ENCODE peak calls at places on chromosomes 16 and 17, in five cellular contexts. E is lower lobe of right lung, M is GM06990, X is tibial artery, T is fibroblast of lung. W is an unnamed sample. For H3K27me3, the result is how much of the 10 kb centered on the place peaks cover.

GRCh38 chr17:19537116-19537515 is 3.5 kb downstream of the SLC47A1 start:
- DNase-seq in E (no peak), M (no peak), X (no peak), T (no peak), W (no peak)

GRCh38 chr16:86035906-86036305 is 136.9 kb downstream of the IRF8 start:
- DNase-seq in E (no peak), M (no peak), X (peak), T (no peak), W (no peak)

GRCh38 chr17:32755045-32755805 is 121.7 kb downstream of the MYO1D start:
- DNase-seq in E (no peak), M (peak), X (no peak), T (peak), W (peak)

GRCh38 chr16:75000481-75001081 is 1.8 kb downstream of the ZNRF1 start:
- DNase-seq in E (no peak), M (peak), X (peak), T (peak), W (no peak)

GRCh38 chr17:76993636-76994035 is 125.4 kb downstream of the MGAT5B start:
- DNase-seq in E (no peak), M (no peak), X (no peak), T (no peak), W (no peak)

GRCh38 chr16:84867696-84868095 is 47.9 kb downstream of the CRISPLD2 start:
- DNase-seq in E (no peak), M (no peak), X (no peak), T (no peak), W (no peak)

GRCh38 chr17:50397919-50398285 is 579 bp upstream of the LRRC59 start:
- DNase-seq in E (no peak), M (no peak), X (no peak), T (no peak), W (no peak)

GRCh38 chr17:58324409-58325288 is 3.9 kb downstream of the TSPOAP1 start:
- DNase-seq in E (peak), M (peak), X (no peak), T (peak), W (no peak)

GRCh38 chr17:2062571-2063183 is 7.8 kb downstream of the HIC1 start:
- DNase-seq in E (no peak), M (no peak), X (no peak), T (peak), W (no peak)

GRCh38 chr16:85126731-85127662 is 14.7 kb upstream of the CIBAR2 start:
- DNase-seq in E (no peak), M (no peak), X (no peak), T (peak), W (no peak)

GRCh38 chr17:80959330-80960036 is 32.2 kb upstream of the CHMP6 start:
- DNase-seq in E (peak), M (peak), X (peak), T (peak), W (peak)

GRCh38 chr17:14299261-14300093 is 1.4 kb upstream of the HS3ST3B1 start:
- DNase-seq in E (peak), M (no peak), X (no peak), T (peak), W (no peak)

GRCh38 chr16:82761236-82761635 is 134.5 kb downstream of the CDH13 start:
- DNase-seq in E (peak), M (no peak), X (peak), T (peak), W (no peak)

GRCh38 chr16:70750893-70751467 is 50.0 kb downstream of the VAC14 start:
- DNase-seq in E (peak), M (no peak), X (peak), T (peak), W (no peak)

GRCh38 chr16:2663553-2664521 is 18.5 kb upstream of the KCTD5 start:
- DNase-seq in E (no peak), M (no peak), X (no peak), T (peak), W (no peak)

GRCh38 chr16:55478827-55479559 is at the start of gene MMP2:
- DNase-seq in E (peak), M (no peak), X (peak), T (peak), W (no peak)

GRCh38 chr17:14919580-14920160 is 345.5 kb downstream of the PMP22 start:
- DNase-seq in E (no peak), M (no peak), X (no peak), T (no peak), W (no peak)

GRCh38 chr17:80036715-80037477 is 454 bp downstream of the CCDC40 start:
- DNase-seq in E (peak), M (no peak), X (no peak), T (peak), W (no peak)

GRCh38 chr17:42518755-42519545 is 17.1 kb upstream of the NAGLU start:
- DNase-seq in E (no peak), M (no peak), X (no peak), T (peak), W (no peak)

GRCh38 chr16:81080233-81080632 is 3.2 kb upstream of the C16orf46 start:
- DNase-seq in E (no peak), M (no peak), X (no peak), T (no peak), W (no peak)

GRCh38 chr17:79841369-79842135 is 2.3 kb upstream of the CBX4 start:
- DNase-seq in E (no peak), M (no peak), X (no peak), T (no peak), W (no peak)

GRCh38 chr17:17913695-17914332 is 58.4 kb downstream of the TOM1L2 start:
- DNase-seq in E (peak), M (no peak), X (peak), T (peak), W (peak)

GRCh38 chr17:9987779-9988585 is 82.9 kb upstream of the RCVRN start:
- DNase-seq in E (peak), M (peak), X (no peak), T (peak), W (no peak)

GRCh38 chr17:17416400-17417360 is 60.1 kb upstream of the MED9 start:
- DNase-seq in E (peak), M (no peak), X (no peak), T (peak), W (peak)

GRCh38 chr16:7013990-7014389 is 318.7 kb upstream of the RBFOX1 start:
- DNase-seq in E (no peak), M (no peak), X (no peak), T (no peak), W (no peak)

GRCh38 chr17:60513014-60513413 is 13.0 kb downstream of the APPBP2 start:
- DNase-seq in E (no peak), M (no peak), X (no peak), T (no peak), W (no peak)

GRCh38 chr17:44501866-44502265 is 1.3 kb downstream of the GPATCH8 start:
- DNase-seq in E (no peak), M (no peak), X (no peak), T (peak), W (no peak)

GRCh38 chr16:56242740-56243139 is 51.5 kb downstream of the GNAO1 start:
- DNase-seq in E (no peak), M (no peak), X (no peak), T (no peak), W (no peak)

GRCh38 chr17:59707971-59708425 is 544 bp downstream of the VMP1 start:
- DNase-seq in E (no peak), M (no peak), X (no peak), T (no peak), W (no peak)

GRCh38 chr16:81752225-81752875 is 26.7 kb upstream of the PLCG2 start:
- DNase-seq in E (peak), M (peak), X (peak), T (peak), W (no peak)

GRCh38 chr17:27529230-27529796 is 73.1 kb downstream of the KSR1 start:
- DNase-seq in E (peak), M (no peak), X (no peak), T (peak), W (no peak)

GRCh38 chr16:77807-78443 is at the start of gene MPG:
- DNase-seq in E (peak), M (peak), X (peak), T (peak), W (no peak)

GRCh38 chr16:78444-79145 is 570 bp downstream of the MPG start:
- DNase-seq in E (no peak), M (peak), X (no peak), T (peak), W (no peak)

GRCh38 chr16:77273-77806 is 685 bp upstream of the MPG start:
- DNase-seq in E (peak), M (peak), X (no peak), T (peak), W (no peak)

GRCh38 chr16:76535-77272 is 1.3 kb upstream of the MPG start:
- DNase-seq in E (peak), M (no peak), X (peak), T (peak), W (no peak)

GRCh38 chr16:79146-80054 is 1.4 kb downstream of the MPG start:
- DNase-seq in E (no peak), M (no peak), X (no peak), T (peak), W (no peak)
- TF ChIP-seq CTCF in E (no peak), M (no peak), X (no peak), T (no peak), W (no peak)

GRCh38 chr17:37761065-37761464 is 16.2 kb upstream of the HNF1B start:
- DNase-seq in E (no peak), M (no peak), X (no peak), T (no peak), W (no peak)

GRCh38 chr17:37766951-37767350 is 22.1 kb upstream of the HNF1B start:
- DNase-seq in E (no peak), M (no peak), X (no peak), T (no peak), W (no peak)

GRCh38 chr17:37762669-37763068 is 17.8 kb upstream of the HNF1B start:
- DNase-seq in E (no peak), M (no peak), X (no peak), T (no peak), W (no peak)

GRCh38 chr17:37768438-37768837 is 23.6 kb upstream of the HNF1B start:
- DNase-seq in E (no peak), M (no peak), X (no peak), T (no peak), W (no peak)

DNA sequence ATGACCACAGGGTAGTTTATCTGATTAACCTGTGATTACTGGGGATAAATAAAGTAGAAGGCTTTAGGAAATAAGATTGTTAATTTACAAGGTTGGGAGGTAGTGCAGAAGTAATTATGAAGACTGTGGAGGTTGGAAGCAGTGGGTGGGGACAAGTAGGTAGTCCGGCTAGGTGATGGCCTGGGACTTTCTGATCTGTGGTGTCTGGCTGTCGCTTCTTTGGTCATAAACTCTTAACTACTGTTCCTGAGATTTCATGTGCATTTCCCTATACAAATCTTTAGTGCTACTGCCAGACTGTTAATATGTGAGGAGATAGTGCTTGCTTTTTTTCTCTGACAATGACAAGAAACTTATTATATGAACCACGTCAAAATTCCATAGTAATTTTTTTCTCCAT is 19.5 kb upstream of the HNF1B start:
- DNase-seq in E (no peak), M (no peak), X (no peak), T (no peak), W (no peak)
- H3K4me3 ChIP-seq in E (no peak), M (no peak), X (no peak), T (no peak), W (no peak)

DNA sequence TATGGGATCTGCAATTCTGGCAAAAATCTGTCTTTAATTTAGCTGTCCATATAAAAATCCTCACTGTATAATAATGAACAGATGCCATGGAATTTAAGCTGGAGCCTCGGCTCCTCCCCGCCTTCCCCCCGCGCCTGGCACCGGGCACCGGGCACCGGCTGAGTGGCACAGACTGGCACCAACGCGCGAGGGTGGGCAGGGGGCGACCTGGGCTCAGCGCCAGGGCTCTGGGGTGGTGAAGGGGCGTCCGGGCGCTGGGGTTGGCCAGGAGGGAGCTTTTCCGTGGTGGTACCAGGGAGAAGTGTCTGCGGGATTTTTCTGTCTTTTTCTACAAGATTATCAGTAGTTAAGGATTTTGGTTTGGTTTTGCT is 9.1 kb downstream of the NEUROD2 start:
- DNase-seq in E (no peak), M (no peak), X (no peak), T (no peak), W (no peak)
- H3K27me3 ChIP-seq in E (half or more), M (under half), X (half or more), T (half or more), W (half or more)

GRCh38 chr17:73011016-73011486 is 81.4 kb downstream of the SLC39A11 start:
- DNase-seq in E (no peak), M (no peak), X (no peak), T (no peak), W (no peak)
- TF ChIP-seq CTCF in E (no peak), M (no peak), X (no peak), T (no peak), W (no peak)

DNA sequence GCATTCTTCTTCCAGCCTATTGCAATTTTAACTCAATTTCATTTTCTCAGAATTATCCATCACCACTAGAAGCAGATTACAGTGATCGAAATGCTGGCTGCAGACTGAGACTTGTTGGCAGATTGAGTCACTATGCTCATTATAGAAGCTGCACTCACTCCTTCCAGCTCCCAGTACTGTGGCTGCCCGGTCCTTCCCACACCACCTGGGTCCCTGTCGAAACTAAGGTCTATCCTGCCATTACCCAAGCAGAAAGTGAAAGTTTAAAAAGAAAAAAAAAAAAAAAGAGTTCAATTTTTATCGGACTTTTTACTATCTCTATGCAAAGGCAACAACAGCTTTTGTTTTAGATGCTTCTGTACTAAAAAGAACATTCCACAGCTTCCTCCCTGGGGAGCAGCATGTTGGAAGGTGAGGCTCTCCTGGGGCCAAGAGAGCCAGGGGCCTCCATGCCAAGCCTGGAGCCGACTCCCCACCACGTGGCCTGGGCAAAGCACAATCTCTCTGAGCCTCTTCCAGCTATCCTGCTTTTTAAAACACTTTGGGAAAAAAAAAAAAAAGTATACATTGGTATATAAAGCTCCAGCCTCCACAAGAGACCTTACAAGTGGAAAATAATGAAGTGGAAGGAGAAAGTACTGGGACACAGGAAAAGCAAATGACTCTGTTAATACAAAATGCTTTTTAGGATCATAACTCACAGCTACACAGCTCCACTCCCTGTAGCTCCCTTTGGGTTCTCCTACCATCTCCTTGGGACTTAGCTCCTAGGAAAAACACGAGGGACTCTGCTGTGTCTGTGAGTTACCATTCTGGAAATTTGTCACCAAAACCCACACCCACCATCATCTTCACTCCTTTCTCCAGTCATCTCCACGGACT is 77.8 kb downstream of the USP31 start:
- DNase-seq in E (no peak), M (no peak), X (no peak), T (peak), W (no peak)
- H3K4me3 ChIP-seq in E (no peak), M (no peak), X (peak), T (no peak), W (no peak)

DNA sequence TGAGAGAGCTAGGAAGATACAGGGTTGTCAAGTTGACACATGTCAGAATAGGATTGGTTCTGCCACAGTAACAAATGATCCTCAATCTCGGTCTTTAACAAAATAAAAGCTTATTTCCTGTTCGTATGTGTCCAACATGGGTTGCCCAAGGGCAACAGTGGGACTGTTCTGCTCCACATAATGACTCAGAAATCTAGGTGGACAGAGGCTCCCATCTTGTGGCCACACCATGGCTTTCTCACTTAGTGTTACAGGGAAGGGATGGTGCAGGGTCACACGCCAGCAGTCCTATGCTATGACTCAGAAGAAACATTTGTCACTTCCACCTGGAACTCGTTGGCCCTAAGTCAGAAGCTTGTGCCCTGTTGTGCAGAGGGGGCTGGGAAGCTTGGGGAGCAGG is 364.9 kb downstream of the SNX29 start:
- DNase-seq in E (no peak), M (no peak), X (no peak), T (peak), W (peak)
- H3K27me3 ChIP-seq in E (under half), M (under half), X (under half), T (under half), W (under half)

GRCh38 chr17:66542967-66543525 is 240.6 kb downstream of the PRKCA start:
- DNase-seq in E (no peak), M (no peak), X (no peak), T (peak), W (no peak)
- TF ChIP-seq CTCF in E (no peak), M (no peak), X (no peak), T (no peak), W (no peak)

GRCh38 chr16:49836218-49836617 is 19.7 kb downstream of the ZNF423 start:
- DNase-seq in E (no peak), M (no peak), X (no peak), T (no peak), W (no peak)
- H3K4me3 ChIP-seq in E (no peak), M (no peak), X (no peak), T (no peak), W (no peak)

W was measured in BJ.